ENCODE peak calls at places on chromosome 12, in five cellular contexts. One of them, this sample, is unnamed.

GRCh38 chr12:107624493-107624892 is 61.1 kb upstream of the PWP1 start:
- DNase-seq in right lobe of liver: no peak
- DNase-seq in aorta: no peak
- DNase-seq in psoas muscle: no peak
- DNase-seq in A549: no peak
- DNase-seq in this sample: no peak

GRCh38 chr12:50221228-50222008 is 54.2 kb upstream of the CERS5 start:
- DNase-seq in psoas muscle: no peak
- DNase-seq in A549: peak; percentile 31
- DNase-seq in aorta: no peak
- DNase-seq in right lobe of liver: no peak
- DNase-seq in this sample: no peak

GRCh38 chr12:22083167-22083566 is 37.1 kb downstream of the CMAS start:
- DNase-seq in psoas muscle: no peak
- DNase-seq in A549: peak; percentile 36
- DNase-seq in right lobe of liver: no peak
- DNase-seq in aorta: no peak
- DNase-seq in this sample: no peak

GRCh38 chr12:66563220-66563619 is 115.7 kb downstream of the GRIP1 start:
- DNase-seq in aorta: no peak
- DNase-seq in A549: no peak
- DNase-seq in psoas muscle: no peak
- DNase-seq in right lobe of liver: no peak
- DNase-seq in this sample: no peak

GRCh38 chr12:124160102-124160501 is 134.8 kb upstream of the RFLNA start:
- DNase-seq in psoas muscle: no peak
- DNase-seq in aorta: no peak
- DNase-seq in A549: no peak
- DNase-seq in right lobe of liver: no peak
- DNase-seq in this sample: no peak

GRCh38 chr12:62649412-62650116 is 182.9 kb downstream of the MON2 start:
- DNase-seq in psoas muscle: no peak
- DNase-seq in aorta: no peak
- DNase-seq in A549: peak; percentile 41
- DNase-seq in right lobe of liver: no peak
- DNase-seq in this sample: no peak

GRCh38 chr12:100554608-100555077 is 18.8 kb upstream of the GAS2L3 start:
- DNase-seq in aorta: no peak
- DNase-seq in A549: peak; percentile 89
- DNase-seq in right lobe of liver: no peak
- DNase-seq in psoas muscle: no peak
- DNase-seq in this sample: no peak

GRCh38 chr12:59320112-59320511 is 275.7 kb upstream of the SLC16A7 start:
- DNase-seq in psoas muscle: no peak
- DNase-seq in aorta: no peak
- DNase-seq in right lobe of liver: no peak
- DNase-seq in A549: no peak
- DNase-seq in this sample: no peak

GRCh38 chr12:121145221-121145620 is 12.5 kb downstream of the P2RX7 start:
- DNase-seq in aorta: no peak
- DNase-seq in A549: no peak
- DNase-seq in psoas muscle: no peak
- DNase-seq in right lobe of liver: no peak
- DNase-seq in this sample: no peak

GRCh38 chr12:130709151-130710000 is 6.7 kb downstream of the RIMBP2 start:
- DNase-seq in right lobe of liver: no peak
- DNase-seq in aorta: peak; percentile 57
- DNase-seq in A549: no peak
- DNase-seq in psoas muscle: no peak
- DNase-seq in this sample: no peak

GRCh38 chr12:132583736-132584135 is 26.6 kb downstream of the LRCOL1 start:
- DNase-seq in psoas muscle: peak; percentile 15
- DNase-seq in A549: no peak
- DNase-seq in aorta: no peak
- DNase-seq in right lobe of liver: no peak
- DNase-seq in this sample: no peak

GRCh38 chr12:5388581-5389535 is 43.0 kb upstream of the NTF3 start:
- DNase-seq in aorta: no peak
- DNase-seq in right lobe of liver: no peak
- DNase-seq in A549: no peak
- DNase-seq in psoas muscle: no peak
- DNase-seq in this sample: no peak

GRCh38 chr12:66584673-66585072 is 94.2 kb downstream of the GRIP1 start:
- DNase-seq in right lobe of liver: no peak
- DNase-seq in psoas muscle: no peak
- DNase-seq in A549: peak; percentile 5
- DNase-seq in aorta: no peak
- DNase-seq in this sample: no peak

GRCh38 chr12:29614926-29615325 is 117.4 kb upstream of the OVCH1 start:
- DNase-seq in A549: no peak
- DNase-seq in aorta: no peak
- DNase-seq in psoas muscle: no peak
- DNase-seq in right lobe of liver: no peak
- DNase-seq in this sample: no peak

GRCh38 chr12:2803635-2804380 is 8.7 kb upstream of the ITFG2 start:
- DNase-seq in psoas muscle: no peak
- DNase-seq in A549: no peak
- DNase-seq in right lobe of liver: no peak
- DNase-seq in aorta: no peak
- DNase-seq in this sample: no peak

GRCh38 chr12:2797721-2798418 is 3.1 kb downstream of the FKBP4 start:
- DNase-seq in aorta: no peak
- DNase-seq in A549: no peak
- DNase-seq in right lobe of liver: peak; percentile 52
- DNase-seq in psoas muscle: no peak
- DNase-seq in this sample: no peak

GRCh38 chr12:2801044-2801783 is 6.4 kb downstream of the FKBP4 start:
- DNase-seq in psoas muscle: no peak
- DNase-seq in aorta: no peak
- DNase-seq in right lobe of liver: no peak
- DNase-seq in A549: no peak
- DNase-seq in this sample: no peak

GRCh38 chr12:2796187-2796663 is 1.5 kb downstream of the FKBP4 start:
- DNase-seq in right lobe of liver: no peak
- DNase-seq in A549: peak; percentile 25
- DNase-seq in aorta: no peak
- DNase-seq in psoas muscle: no peak
- DNase-seq in this sample: no peak

GRCh38 chr12:2800046-2800570 is 5.3 kb downstream of the FKBP4 start:
- DNase-seq in aorta: no peak
- DNase-seq in A549: no peak
- DNase-seq in psoas muscle: no peak
- DNase-seq in right lobe of liver: no peak
- DNase-seq in this sample: no peak
- H3K4me1 ChIP-seq in aorta: peaks cover 3% of the 10 kb centered on the region
- H3K4me1 ChIP-seq in A549: peaks cover 15% of the 10 kb centered on the region
- H3K4me1 ChIP-seq in psoas muscle: peaks cover 16% of the 10 kb centered on the region
- H3K4me1 ChIP-seq in right lobe of liver: peaks cover 15% of the 10 kb centered on the region
- H3K4me1 ChIP-seq in this sample: peaks cover 53% of the 10 kb centered on the region

DNA sequence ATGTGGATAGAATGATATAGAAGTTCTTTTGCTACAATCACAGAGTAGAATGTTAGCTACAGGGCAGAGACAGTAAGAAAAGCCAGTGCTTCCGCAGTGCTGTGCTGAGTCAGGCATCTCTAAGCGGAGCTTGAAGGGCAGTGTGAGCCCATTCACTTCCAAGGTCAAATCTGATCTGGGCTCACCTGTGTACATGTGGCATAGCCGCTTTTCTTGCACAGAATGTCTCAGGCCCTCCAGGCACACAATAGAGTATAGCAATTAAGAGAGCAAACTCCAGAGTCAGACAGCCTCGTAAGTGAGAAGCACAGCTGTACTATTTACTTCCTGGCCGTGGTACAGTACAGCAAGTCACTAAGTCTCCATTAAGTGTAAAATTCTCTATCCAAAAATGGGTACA is 26.8 kb downstream of the CORO1C start:
- DNase-seq in psoas muscle: no peak
- DNase-seq in A549: no peak
- DNase-seq in right lobe of liver: no peak
- DNase-seq in aorta: no peak
- DNase-seq in this sample: no peak
- H3K4me1 ChIP-seq in psoas muscle: peaks cover 76% of the 10 kb centered on the region
- H3K4me1 ChIP-seq in A549: peaks cover 32% of the 10 kb centered on the region
- H3K4me1 ChIP-seq in right lobe of liver: no peaks in the 10 kb centered on the region
- H3K4me1 ChIP-seq in aorta: peaks cover 11% of the 10 kb centered on the region
- H3K4me1 ChIP-seq in this sample: peaks cover 90% of the 10 kb centered on the region

DNA sequence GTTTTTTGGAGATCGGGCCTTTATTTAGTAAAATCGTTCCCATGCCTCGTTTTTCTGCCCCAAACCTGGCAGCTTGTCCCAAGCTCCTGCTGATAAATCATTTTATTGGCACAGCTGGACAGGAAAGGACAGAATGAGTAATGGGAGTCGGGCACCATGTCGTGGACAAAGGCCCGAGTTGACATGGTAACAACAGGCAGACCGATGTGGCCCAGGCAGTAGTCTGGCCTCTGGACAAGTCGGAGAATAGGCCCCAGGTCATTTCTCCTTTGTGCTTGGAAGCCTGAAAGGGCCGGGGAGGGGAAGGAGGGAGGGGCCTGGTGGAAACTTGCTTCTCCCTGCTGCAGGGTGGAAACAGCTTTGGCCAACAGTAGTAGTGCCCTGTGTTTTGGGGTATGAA is 234.9 kb downstream of the SUDS3 start:
- DNase-seq in psoas muscle: no peak
- DNase-seq in A549: no peak
- DNase-seq in right lobe of liver: no peak
- DNase-seq in aorta: peak; percentile 75
- DNase-seq in this sample: no peak
- H3K4me1 ChIP-seq in psoas muscle: no peaks in the 10 kb centered on the region
- H3K4me1 ChIP-seq in A549: no peaks in the 10 kb centered on the region
- H3K4me1 ChIP-seq in right lobe of liver: no peaks in the 10 kb centered on the region
- H3K4me1 ChIP-seq in aorta: peaks cover 3% of the 10 kb centered on the region
- H3K4me1 ChIP-seq in this sample: peaks cover 17% of the 10 kb centered on the region

DNA sequence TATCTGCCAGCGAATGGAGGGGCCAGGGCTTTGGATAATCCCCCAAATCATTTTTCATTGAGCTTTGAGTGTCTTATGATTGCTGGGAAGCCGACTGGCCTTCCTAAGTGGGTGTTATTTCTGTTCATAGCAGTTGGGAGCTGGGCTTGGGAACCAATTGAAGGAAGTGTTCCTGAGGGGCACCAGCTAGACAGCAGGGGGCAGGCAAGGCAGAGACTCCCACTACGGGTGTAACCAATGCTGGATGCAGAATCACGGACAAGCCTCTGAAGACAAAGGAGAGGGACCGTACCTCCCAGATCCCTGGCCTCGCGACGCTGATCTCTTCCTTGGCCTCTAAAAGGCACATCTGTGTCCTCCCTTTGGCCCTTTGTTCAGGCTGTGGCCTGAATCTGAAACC is 149.0 kb upstream of the PRMT8 start:
- DNase-seq in aorta: no peak
- DNase-seq in psoas muscle: no peak
- DNase-seq in right lobe of liver: no peak
- DNase-seq in A549: peak; percentile 22
- DNase-seq in this sample: no peak
- H3K4me1 ChIP-seq in aorta: no peaks in the 10 kb centered on the region
- H3K4me1 ChIP-seq in psoas muscle: no peaks in the 10 kb centered on the region
- H3K4me1 ChIP-seq in right lobe of liver: no peaks in the 10 kb centered on the region
- H3K4me1 ChIP-seq in A549: no peaks in the 10 kb centered on the region
- H3K4me1 ChIP-seq in this sample: peaks cover 6% of the 10 kb centered on the region

This sample was measured in esophagus muscularis mucosa.